ENCODE peak calls at places on chromosomes 4 and X, in ten cellular contexts. H is left ventricle myocardium inferior; Q is endodermal cell; B is fibroblast of lung; O is neural progenitor cell; N is cardiac muscle cell; J is left lung; D is SK-N-SH; K is body of pancreas; P is CD8-positive, alpha-beta T cell. L is an unnamed sample. For H3K9me3, the result is how much of the 10 kb centered on the place peaks cover.

GRCh38 chr4:137707626-137708025 is 175.3 kb upstream of the PCDH18 start:
- DNase-seq in H (no peak), Q (no peak), B (peak), O (no peak), N (peak), J (no peak), D (no peak), K (no peak), P (no peak), L (no peak)

GRCh38 chr4:20698382-20698781 is 1.9 kb upstream of the PACRGL start:
- DNase-seq in H (no peak), Q (no peak), B (no peak), O (no peak), N (peak), J (no peak), D (no peak), K (no peak), P (no peak), L (no peak)

GRCh38 chrX:154546354-154547244 is at the start of gene G6PD:
- DNase-seq in H (peak), Q (peak), B (peak), O (peak), N (peak), J (no peak), D (peak), K (peak), P (peak), L (no peak)

GRCh38 chrX:28802625-28803024 is 215.4 kb downstream of the IL1RAPL1 start:
- DNase-seq in H (no peak), Q (no peak), B (no peak), O (no peak), N (peak), J (no peak), D (no peak), K (no peak), P (no peak), L (no peak)

GRCh38 chrX:150184487-150184886 is 178.6 kb upstream of the MAMLD1 start:
- DNase-seq in H (no peak), Q (no peak), B (peak), O (no peak), N (no peak), J (no peak), D (no peak), K (no peak), P (no peak), L (no peak)

GRCh38 chrX:13130776-13131175 is 86.4 kb upstream of the FAM9C start:
- DNase-seq in H (no peak), Q (no peak), B (no peak), O (no peak), N (no peak), J (no peak), D (no peak), K (no peak), P (no peak), L (no peak)

GRCh38 chrX:115898382-115899001 is 272.1 kb upstream of the AGTR2 start:
- DNase-seq in H (no peak), Q (peak), B (no peak), O (peak), N (no peak), J (no peak), D (peak), K (no peak), P (no peak), L (no peak)

GRCh38 chr4:102608190-102608589 is 107.0 kb downstream of the NFKB1 start:
- DNase-seq in H (no peak), Q (no peak), B (peak), O (no peak), N (no peak), J (no peak), D (no peak), K (no peak), P (no peak), L (no peak)

GRCh38 chr4:54499308-54500074 is 158.3 kb upstream of the KIT start:
- DNase-seq in H (no peak), Q (no peak), B (peak), O (peak), N (no peak), J (no peak), D (no peak), K (no peak), P (no peak), L (peak)

GRCh38 chr4:53098681-53099121 is 236.6 kb downstream of the RASL11B start:
- DNase-seq in H (no peak), Q (no peak), B (peak), O (no peak), N (peak), J (no peak), D (no peak), K (no peak), P (no peak), L (peak)

GRCh38 chr4:39825741-39826231 is 127.8 kb downstream of the UBE2K start:
- DNase-seq in H (no peak), Q (no peak), B (peak), O (no peak), N (peak), J (no peak), D (no peak), K (no peak), P (no peak), L (no peak)

GRCh38 chr4:85966308-85966882 is 393.5 kb downstream of the MAPK10 start:
- DNase-seq in H (no peak), Q (no peak), B (peak), O (no peak), N (peak), J (no peak), D (no peak), K (no peak), P (no peak), L (no peak)

GRCh38 chr4:85720736-85721135 is 245.8 kb downstream of the ARHGAP24 start:
- DNase-seq in H (no peak), Q (no peak), B (peak), O (no peak), N (peak), J (no peak), D (no peak), K (no peak), P (no peak), L (no peak)

GRCh38 chr4:159837071-159837470 is 734.2 kb downstream of the RAPGEF2 start:
- DNase-seq in H (no peak), Q (no peak), B (no peak), O (no peak), N (no peak), J (no peak), D (no peak), K (no peak), P (no peak), L (no peak)

GRCh38 chr4:75028196-75028854 is 95.4 kb downstream of the PARM1 start:
- DNase-seq in H (no peak), Q (no peak), B (no peak), O (no peak), N (no peak), J (no peak), D (no peak), K (peak), P (no peak), L (no peak)
- H3K27ac ChIP-seq in H (peak), Q (no peak), B (no peak), O (no peak), N (peak), J (no peak), D (no peak), K (peak), P (no peak), L (no peak)

DNA sequence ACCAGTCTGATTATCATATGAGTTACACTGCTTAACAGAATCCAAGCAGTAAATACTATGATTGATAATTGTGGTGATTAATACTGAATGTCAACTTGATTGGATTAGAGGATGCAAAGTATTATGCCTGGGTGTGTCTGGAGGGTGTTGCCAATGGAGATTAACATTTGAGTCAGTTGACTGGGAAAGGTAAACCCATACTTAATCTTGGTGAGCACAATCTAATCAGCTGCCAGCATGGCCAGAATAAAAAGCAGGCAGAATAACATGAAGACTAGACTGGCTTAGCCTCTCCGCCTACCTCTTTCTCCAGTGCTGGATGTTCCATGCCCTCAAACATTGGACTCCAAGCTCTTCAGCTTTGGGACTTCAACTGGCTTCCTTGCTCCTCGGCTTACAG is 961.3 kb downstream of the ADGRL3 start:
- DNase-seq in H (no peak), Q (no peak), B (no peak), O (no peak), N (no peak), J (no peak), D (no peak), K (no peak), P (no peak), L (no peak)
- H3K9me3 ChIP-seq in H (under half), Q (under half), B (under half), O (under half), N (under half), J (under half), D (under half), K (under half), P (under half), L (under half)

GRCh38 chrX:136497556-136498048 is at the start of gene HTATSF1:
- DNase-seq in H (no peak), Q (no peak), B (no peak), O (peak), N (no peak), J (peak), D (no peak), K (no peak), P (no peak), L (no peak)
- TF ChIP-seq CTCF in H (no peak), Q (no peak), B (no peak), O (no peak), N (no peak), J (no peak), D (no peak), K (no peak), P (no peak), L (no peak)

GRCh38 chr4:38745881-38746280 is 36.9 kb downstream of the TLR10 start:
- DNase-seq in H (no peak), Q (no peak), B (no peak), O (no peak), N (no peak), J (no peak), D (no peak), K (no peak), P (no peak), L (no peak)

GRCh38 chr4:38740303-38740702 is 42.5 kb downstream of the TLR10 start:
- DNase-seq in H (no peak), Q (no peak), B (no peak), O (no peak), N (no peak), J (no peak), D (no peak), K (no peak), P (no peak), L (no peak)

GRCh38 chr4:38739438-38739837 is 43.4 kb downstream of the TLR10 start:
- DNase-seq in H (no peak), Q (no peak), B (no peak), O (no peak), N (no peak), J (no peak), D (no peak), K (no peak), P (no peak), L (no peak)

GRCh38 chr4:38747629-38748028 is 35.2 kb downstream of the TLR10 start:
- DNase-seq in H (no peak), Q (no peak), B (no peak), O (no peak), N (no peak), J (no peak), D (no peak), K (no peak), P (no peak), L (no peak)

DNA sequence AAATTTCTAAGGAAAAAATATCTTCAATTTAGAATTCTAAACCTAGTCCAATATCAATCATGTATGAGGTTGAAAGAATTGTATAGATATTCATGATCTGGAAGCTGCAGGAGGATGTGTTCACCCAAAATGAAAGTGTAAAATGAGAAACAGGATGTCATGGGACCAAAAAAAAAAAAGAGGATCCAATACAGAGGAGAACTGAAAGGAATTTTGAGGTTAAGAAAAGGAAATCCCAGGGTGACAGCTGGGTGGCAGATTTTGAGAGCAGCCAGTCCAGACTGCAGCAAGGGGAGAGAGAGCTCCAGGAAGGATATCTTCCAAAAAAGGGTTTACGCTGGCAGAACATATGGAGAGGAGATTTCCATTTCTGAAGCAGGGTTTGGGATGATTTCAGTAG is 38.9 kb downstream of the TLR10 start:
- DNase-seq in H (no peak), Q (no peak), B (no peak), O (no peak), N (peak), J (no peak), D (no peak), K (no peak), P (no peak), L (no peak)
- H3K27ac ChIP-seq in H (peak), Q (no peak), B (no peak), O (no peak), N (no peak), J (no peak), D (no peak), K (no peak), P (no peak), L (no peak)

L was measured in keratinocyte.